ENCODE peak calls at places on chromosomes 12 and 14, in five cellular contexts. One of them, this sample, is unnamed.

GRCh38 chr12:182381-182883 is 31.5 kb downstream of the SLC6A12 start:
- DNase-seq in HepG2: no peak
- DNase-seq in K562: no peak
- DNase-seq in H1: no peak
- DNase-seq in GM12878: no peak
- DNase-seq in this sample: no peak

GRCh38 chr12:92608418-92609091 is 94.2 kb upstream of the PLEKHG7 start:
- DNase-seq in HepG2: peak; percentile 25
- DNase-seq in K562: no peak
- DNase-seq in H1: no peak
- DNase-seq in GM12878: peak; percentile 9
- DNase-seq in this sample: peak; percentile 33

GRCh38 chr14:39107624-39108023 is 4.6 kb upstream of the SEC23A start:
- DNase-seq in HepG2: peak; percentile 78
- DNase-seq in K562: no peak
- DNase-seq in H1: no peak
- DNase-seq in GM12878: no peak
- DNase-seq in this sample: no peak

GRCh38 chr14:106436310-106436905 is 910.0 kb downstream of the TMEM121 start:
- DNase-seq in HepG2: no peak
- DNase-seq in K562: peak; percentile 17
- DNase-seq in H1: peak; percentile 29
- DNase-seq in GM12878: no peak
- DNase-seq in this sample: no peak

GRCh38 chr12:51401486-51401885 is 10.3 kb upstream of the GALNT6 start:
- DNase-seq in HepG2: no peak
- DNase-seq in K562: no peak
- DNase-seq in H1: no peak
- DNase-seq in GM12878: no peak
- DNase-seq in this sample: no peak

GRCh38 chr12:25715147-25715546 is 162.1 kb upstream of the LMNTD1 start:
- DNase-seq in HepG2: no peak
- DNase-seq in K562: no peak
- DNase-seq in H1: no peak
- DNase-seq in GM12878: no peak
- DNase-seq in this sample: no peak

GRCh38 chr14:51547260-51547659 is 104.5 kb upstream of the FRMD6 start:
- DNase-seq in HepG2: no peak
- DNase-seq in K562: no peak
- DNase-seq in H1: no peak
- DNase-seq in GM12878: no peak
- DNase-seq in this sample: peak; percentile 68

GRCh38 chr14:36676236-36676635 is 14.6 kb downstream of the PAX9 start:
- DNase-seq in HepG2: no peak
- DNase-seq in K562: no peak
- DNase-seq in H1: peak; percentile 59
- DNase-seq in GM12878: no peak
- DNase-seq in this sample: no peak

GRCh38 chr14:98404811-98405210 is 867.2 kb downstream of the BCL11B start:
- DNase-seq in HepG2: no peak
- DNase-seq in K562: no peak
- DNase-seq in H1: no peak
- DNase-seq in GM12878: no peak
- DNase-seq in this sample: no peak

GRCh38 chr12:32198555-32198954 is 91.9 kb downstream of the BICD1 start:
- DNase-seq in HepG2: no peak
- DNase-seq in K562: no peak
- DNase-seq in H1: no peak
- DNase-seq in GM12878: no peak
- DNase-seq in this sample: peak; percentile 10

GRCh38 chr12:40055227-40055579 is 50.7 kb downstream of the SLC2A13 start:
- DNase-seq in HepG2: no peak
- DNase-seq in K562: no peak
- DNase-seq in H1: no peak
- DNase-seq in GM12878: no peak
- DNase-seq in this sample: no peak

GRCh38 chr12:111367661-111368221 is 1.2 kb downstream of the PHETA1 start:
- DNase-seq in HepG2: peak; percentile 91
- DNase-seq in K562: no peak
- DNase-seq in H1: no peak
- DNase-seq in GM12878: no peak
- DNase-seq in this sample: no peak

GRCh38 chr12:125330645-125331341 is 265.6 kb downstream of the AACS start:
- DNase-seq in HepG2: peak; percentile 5
- DNase-seq in K562: peak; percentile 85
- DNase-seq in H1: peak; percentile 98
- DNase-seq in GM12878: no peak
- DNase-seq in this sample: peak; percentile 8

GRCh38 chr12:53055471-53056266 is 5.8 kb downstream of the TNS2 start:
- DNase-seq in HepG2: no peak
- DNase-seq in K562: no peak
- DNase-seq in H1: no peak
- DNase-seq in GM12878: no peak
- DNase-seq in this sample: no peak

GRCh38 chr12:68638171-68638570 is 27.5 kb downstream of the RAP1B start:
- DNase-seq in HepG2: no peak
- DNase-seq in K562: no peak
- DNase-seq in H1: no peak
- DNase-seq in GM12878: no peak
- DNase-seq in this sample: no peak

GRCh38 chr14:89681086-89682018 is 264.3 kb upstream of the FOXN3 start:
- DNase-seq in HepG2: no peak
- DNase-seq in K562: no peak
- DNase-seq in H1: no peak
- DNase-seq in GM12878: peak; percentile 73
- DNase-seq in this sample: no peak

GRCh38 chr14:29584992-29585391 is 342.7 kb downstream of the PRKD1 start:
- DNase-seq in HepG2: peak; percentile 32
- DNase-seq in K562: no peak
- DNase-seq in H1: no peak
- DNase-seq in GM12878: no peak
- DNase-seq in this sample: no peak

GRCh38 chr12:24562761-24563392 is 386.0 kb downstream of the BCAT1 start:
- DNase-seq in HepG2: no peak
- DNase-seq in K562: no peak
- DNase-seq in H1: peak; percentile 74
- DNase-seq in GM12878: no peak
- DNase-seq in this sample: no peak

GRCh38 chr12:24560192-24560591 is 388.7 kb downstream of the BCAT1 start:
- DNase-seq in HepG2: no peak
- DNase-seq in K562: no peak
- DNase-seq in H1: no peak
- DNase-seq in GM12878: no peak
- DNase-seq in this sample: no peak

GRCh38 chr12:24561411-24561871 is 387.5 kb downstream of the BCAT1 start:
- DNase-seq in HepG2: no peak
- DNase-seq in K562: no peak
- DNase-seq in H1: no peak
- DNase-seq in GM12878: no peak
- DNase-seq in this sample: no peak

GRCh38 chr12:24560867-24561266 is 388.0 kb downstream of the BCAT1 start:
- DNase-seq in HepG2: no peak
- DNase-seq in K562: no peak
- DNase-seq in H1: no peak
- DNase-seq in GM12878: no peak
- DNase-seq in this sample: no peak

DNA sequence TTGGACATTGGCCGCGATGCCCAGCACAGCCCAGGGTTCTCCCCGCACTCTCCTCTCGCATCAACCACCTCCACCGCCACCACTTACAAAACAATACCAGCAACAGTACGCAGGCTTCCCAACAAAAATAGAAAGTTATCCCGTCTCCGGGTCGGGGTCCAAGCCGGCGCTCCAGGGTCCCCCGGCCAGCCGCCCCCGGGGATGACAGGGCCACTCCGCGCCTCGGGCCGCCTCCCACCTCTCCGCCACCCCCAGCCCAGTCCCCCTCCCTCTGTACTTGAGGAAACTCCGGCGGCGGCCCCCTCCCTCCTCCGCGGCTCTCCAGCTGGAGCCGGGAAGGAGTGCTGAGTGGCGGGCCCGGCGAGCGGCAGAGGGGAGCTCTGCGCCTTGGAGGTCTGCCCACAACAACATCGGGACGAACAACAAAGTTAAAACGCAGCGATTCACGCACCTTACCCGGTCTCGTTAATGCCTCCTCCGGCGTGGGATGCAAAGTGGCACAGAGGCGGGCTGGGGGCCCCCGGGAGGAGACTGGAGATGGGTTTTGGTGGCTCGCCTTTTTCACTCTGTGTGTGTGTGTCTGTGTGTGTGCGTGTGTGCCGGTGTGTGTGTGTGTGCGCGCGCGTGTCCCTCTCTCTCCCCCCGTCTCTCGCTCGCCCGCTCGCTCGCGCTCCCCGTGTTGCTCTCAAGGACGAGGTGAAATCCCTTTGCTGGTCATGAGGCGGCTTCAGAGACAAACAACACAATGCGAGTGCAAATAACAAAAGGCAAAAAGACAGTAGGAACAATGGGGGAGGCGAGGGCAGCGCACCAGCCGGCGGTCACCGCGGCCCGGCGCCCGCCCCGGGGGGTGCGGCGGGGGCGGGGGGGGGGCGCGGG is 386.8 kb downstream of the BCAT1 start:
- DNase-seq in HepG2: no peak
- DNase-seq in K562: peak; percentile 11
- DNase-seq in H1: peak; percentile 87
- DNase-seq in GM12878: no peak
- DNase-seq in this sample: no peak
- TF ChIP-seq POLR2AphosphoS5 in HepG2: no peak
- TF ChIP-seq POLR2AphosphoS5 in K562: no peak
- TF ChIP-seq POLR2AphosphoS5 in H1: no peak
- TF ChIP-seq POLR2AphosphoS5 in GM12878: no peak
- TF ChIP-seq POLR2AphosphoS5 in this sample: no peak

GRCh38 chr12:1837541-1838206 is 17.3 kb downstream of the LRTM2 start:
- DNase-seq in HepG2: peak; percentile 90
- DNase-seq in K562: no peak
- DNase-seq in H1: no peak
- DNase-seq in GM12878: no peak
- DNase-seq in this sample: no peak
- TF ChIP-seq SRF in HepG2: no peak
- TF ChIP-seq SRF in K562: no peak
- TF ChIP-seq SRF in H1: no peak
- TF ChIP-seq SRF in GM12878: no peak
- TF ChIP-seq SRF in this sample: no peak

DNA sequence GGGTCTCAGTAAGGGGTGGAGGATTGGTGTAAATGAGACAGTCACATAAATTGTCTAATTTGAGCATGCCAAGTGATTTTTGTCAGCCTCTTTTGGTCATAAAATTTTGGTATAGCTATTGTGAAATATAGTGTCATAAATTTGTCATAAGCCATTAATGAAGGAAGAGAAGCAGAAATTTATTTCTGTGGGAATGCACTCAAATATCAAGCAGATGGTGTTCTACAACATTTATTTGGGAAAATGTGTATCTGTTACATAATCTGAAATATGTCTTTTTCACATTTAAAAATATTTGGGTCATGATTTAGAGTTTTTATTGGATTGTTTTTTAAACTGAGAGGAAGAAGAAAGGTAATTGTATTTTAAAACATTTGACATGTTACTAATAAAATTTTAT is 371.6 kb downstream of the SNAPC1 start:
- DNase-seq in HepG2: no peak
- DNase-seq in K562: no peak
- DNase-seq in H1: no peak
- DNase-seq in GM12878: no peak
- DNase-seq in this sample: no peak
- TF ChIP-seq POLR2AphosphoS5 in HepG2: no peak
- TF ChIP-seq POLR2AphosphoS5 in K562: no peak
- TF ChIP-seq POLR2AphosphoS5 in H1: no peak
- TF ChIP-seq POLR2AphosphoS5 in GM12878: no peak
- TF ChIP-seq POLR2AphosphoS5 in this sample: no peak

DNA sequence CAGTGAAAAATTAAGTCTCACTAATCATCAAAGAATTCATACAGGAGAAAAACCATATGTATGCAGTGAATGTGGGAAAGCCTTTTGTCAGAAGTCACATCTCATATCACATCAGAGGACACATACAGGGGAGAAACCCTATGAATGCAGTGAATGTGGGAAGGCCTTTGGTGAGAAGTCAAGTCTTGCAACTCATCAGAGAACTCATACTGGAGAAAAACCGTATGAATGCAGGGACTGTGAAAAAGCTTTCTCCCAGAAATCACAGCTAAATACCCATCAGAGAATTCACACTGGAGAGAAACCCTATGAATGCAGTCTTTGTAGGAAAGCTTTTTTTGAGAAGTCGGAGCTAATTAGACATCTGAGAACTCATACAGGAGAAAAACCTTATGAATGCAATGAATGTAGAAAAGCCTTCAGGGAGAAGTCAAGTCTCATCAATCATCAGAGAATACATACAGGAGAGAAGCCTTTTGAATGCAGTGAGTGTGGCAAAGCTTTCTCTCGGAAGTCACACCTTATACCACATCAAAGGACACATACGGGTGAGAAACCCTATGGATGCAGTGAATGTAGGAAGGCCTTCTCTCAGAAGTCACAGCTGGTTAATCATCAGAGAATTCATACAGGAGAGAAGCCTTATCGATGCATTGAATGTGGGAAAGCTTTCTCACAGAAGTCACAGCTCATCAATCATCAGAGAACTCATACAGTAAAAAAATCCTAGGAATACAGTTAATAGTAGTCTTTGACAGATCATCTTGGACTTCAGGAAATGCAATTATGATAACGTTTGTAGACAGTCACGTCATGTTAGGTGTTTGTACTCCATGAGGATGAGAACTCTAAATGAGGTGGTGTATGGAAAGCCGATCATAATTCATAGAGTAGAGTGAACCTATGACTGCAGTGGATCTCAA is 21.2 kb downstream of the ZNF84 start:
- DNase-seq in HepG2: no peak
- DNase-seq in K562: no peak
- DNase-seq in H1: no peak
- DNase-seq in GM12878: no peak
- DNase-seq in this sample: no peak
- TF ChIP-seq SRF in HepG2: no peak
- TF ChIP-seq SRF in K562: no peak
- TF ChIP-seq SRF in H1: no peak
- TF ChIP-seq SRF in GM12878: no peak
- TF ChIP-seq SRF in this sample: no peak

GRCh38 chr14:58239259-58240210 is 5.1 kb upstream of the PSMA3 start:
- DNase-seq in HepG2: peak; percentile 46
- DNase-seq in K562: no peak
- DNase-seq in H1: peak; percentile 86
- DNase-seq in GM12878: peak; percentile 64
- DNase-seq in this sample: peak; percentile 26
- TF ChIP-seq POLR2AphosphoS5 in HepG2: no peak
- TF ChIP-seq POLR2AphosphoS5 in K562: no peak
- TF ChIP-seq POLR2AphosphoS5 in H1: no peak
- TF ChIP-seq POLR2AphosphoS5 in GM12878: no peak
- TF ChIP-seq POLR2AphosphoS5 in this sample: no peak

GRCh38 chr12:77433799-77434198 is 368.4 kb upstream of the E2F7 start:
- DNase-seq in HepG2: no peak
- DNase-seq in K562: no peak
- DNase-seq in H1: no peak
- DNase-seq in GM12878: no peak
- DNase-seq in this sample: no peak
- TF ChIP-seq SRF in HepG2: no peak
- TF ChIP-seq SRF in K562: no peak
- TF ChIP-seq SRF in H1: no peak
- TF ChIP-seq SRF in GM12878: no peak
- TF ChIP-seq SRF in this sample: no peak